ENCODE peak calls at places on chromosomes 1 and 21, in six cellular contexts. G is head of caudate nucleus; D is iPS DF 6.9; R is neural crest cell; W is effector memory CD8-positive, alpha-beta T cell; U is NCI-H226. L is an unnamed sample.

GRCh38 chr1:54391450-54392071 is 14.6 kb downstream of the SSBP3 start:
- DNase-seq in D (no peak), W (no peak), U (no peak), G (no peak), R (peak), L (no peak)

GRCh38 chr1:214637722-214638473 is 34.9 kb downstream of the CENPF start:
- DNase-seq in D (peak), G (peak), U (no peak), R (peak), W (peak), L (peak)

GRCh38 chr1:26786437-26787380 is 1.0 kb upstream of the PIGV start:
- DNase-seq in D (no peak), U (peak), R (peak), W (no peak), G (peak), L (no peak)

GRCh38 chr1:170592591-170593111 is 60.7 kb downstream of the GORAB start:
- DNase-seq in R (no peak), W (no peak), D (no peak), G (no peak), U (no peak), L (no peak)

GRCh38 chr1:51433269-51433971 is 85.6 kb downstream of the EPS15 start:
- DNase-seq in W (no peak), R (no peak), G (no peak), U (no peak), D (no peak), L (no peak)

GRCh38 chr1:58982259-58982998 is 198.6 kb upstream of the JUN start:
- DNase-seq in D (no peak), W (no peak), U (no peak), R (no peak), G (no peak), L (no peak)

GRCh38 chr1:229097356-229097755 is 173.6 kb upstream of the RAB4A start:
- DNase-seq in R (no peak), U (no peak), D (no peak), W (no peak), G (no peak), L (no peak)

GRCh38 chr1:3590951-3591865 is 20.1 kb downstream of the MEGF6 start:
- DNase-seq in W (no peak), G (no peak), U (no peak), R (no peak), D (no peak), L (no peak)

GRCh38 chr1:23478896-23479790 is 4.8 kb downstream of the ASAP3 start:
- DNase-seq in W (no peak), G (no peak), R (no peak), D (no peak), U (peak), L (peak)

GRCh38 chr1:89720839-89721238 is 87.9 kb downstream of the LRRC8C start:
- DNase-seq in U (no peak), R (no peak), W (no peak), D (no peak), G (no peak), L (no peak)

GRCh38 chr1:212586429-212587303 is 21.9 kb upstream of the ATF3 start:
- DNase-seq in U (no peak), D (no peak), G (no peak), W (no peak), R (no peak), L (no peak)

GRCh38 chr1:198147216-198147615 is 9.6 kb upstream of the NEK7 start:
- DNase-seq in W (no peak), R (no peak), D (no peak), G (no peak), U (no peak), L (no peak)

GRCh38 chr1:26162220-26162703 is 3.4 kb downstream of the FAM110D start:
- DNase-seq in U (no peak), D (no peak), G (no peak), R (no peak), W (no peak), L (no peak)

GRCh38 chr1:2050482-2050792 is 226 bp downstream of the PRKCZ start:
- DNase-seq in R (no peak), D (no peak), G (no peak), U (peak), W (peak), L (no peak)

GRCh38 chr1:3271866-3272265 is 182.6 kb upstream of the ARHGEF16 start:
- DNase-seq in R (no peak), D (no peak), U (no peak), G (no peak), W (no peak), L (no peak)

GRCh38 chr1:228821252-228821651 is 86.0 kb downstream of the RHOU start:
- DNase-seq in W (no peak), D (no peak), U (no peak), G (no peak), R (no peak), L (no peak)

GRCh38 chr1:54003249-54003646 is 14.7 kb downstream of the LDLRAD1 start:
- DNase-seq in R (no peak), W (no peak), U (no peak), G (no peak), D (no peak), L (no peak)

GRCh38 chr1:167935252-167936067 is 1.0 kb upstream of the DCAF6 start:
- DNase-seq in G (peak), D (peak), W (peak), R (peak), U (peak), L (peak)

GRCh38 chr21:43779660-43780059 is 3.6 kb upstream of the CSTB start:
- DNase-seq in W (no peak), D (no peak), R (no peak), U (no peak), G (no peak), L (no peak)

GRCh38 chr1:248841702-248842395 is 3.8 kb downstream of the ZNF672 start:
- DNase-seq in U (no peak), D (no peak), W (no peak), R (peak), G (no peak), L (peak)

GRCh38 chr1:57623039-57623790 is 199.4 kb upstream of the DAB1 start:
- DNase-seq in R (peak), G (peak), U (no peak), D (no peak), W (no peak), L (no peak)

L was measured in NCI-H460.